ENCODE peak calls at places on chromosomes 7 and 10, in eight cellular contexts. Q, S, T, B, L, F, X and I are unnamed samples.

GRCh38 chr10:78247821-78248220 is 214.2 kb downstream of the RPS24 start:
- DNase-seq in F (peak), X (no peak), Q (no peak), T (no peak), L (no peak), S (no peak), B (no peak), I (no peak)

GRCh38 chr10:57338823-57339558 is 928.7 kb downstream of the IPMK start:
- DNase-seq in L (no peak), Q (no peak), B (no peak), T (no peak), X (peak), S (peak), F (no peak), I (no peak)

GRCh38 chr10:3167611-3168330 is 4.8 kb downstream of the PITRM1 start:
- DNase-seq in L (no peak), T (no peak), B (no peak), Q (no peak), X (no peak), F (no peak), S (no peak), I (no peak)

GRCh38 chr7:128865996-128866877 is 3.6 kb downstream of the ATP6V1F start:
- DNase-seq in Q (no peak), T (no peak), L (no peak), B (no peak), F (no peak), X (no peak), S (no peak), I (no peak)

GRCh38 chr10:101008823-101009423 is 9.3 kb downstream of the LZTS2 start:
- DNase-seq in S (no peak), L (peak), T (no peak), X (no peak), Q (no peak), B (no peak), F (no peak), I (peak)

GRCh38 chr7:92246363-92247101 is 758 bp downstream of the ANKIB1 start:
- DNase-seq in Q (peak), S (peak), X (peak), F (no peak), L (peak), B (peak), T (no peak), I (peak)

GRCh38 chr10:36023939-36024338 is 381.8 kb upstream of the FZD8 start:
- DNase-seq in T (peak), X (peak), L (no peak), Q (no peak), B (no peak), S (peak), F (no peak), I (no peak)

GRCh38 chr10:5476918-5477525 is 22.3 kb downstream of the CALML5 start:
- DNase-seq in S (no peak), L (no peak), B (no peak), F (no peak), Q (no peak), T (no peak), X (no peak), I (no peak)

GRCh38 chr7:12861070-12861469 is 173.6 kb downstream of the ARL4A start:
- DNase-seq in S (no peak), T (no peak), L (no peak), F (no peak), B (no peak), Q (no peak), X (no peak), I (no peak)

GRCh38 chr7:5677538-5678294 is 103.7 kb downstream of the RNF216 start:
- DNase-seq in T (peak), B (peak), S (peak), F (peak), X (peak), Q (no peak), L (peak), I (peak)

GRCh38 chr10:94023909-94024308 is 30.2 kb downstream of the PLCE1 start:
- DNase-seq in F (no peak), B (no peak), T (no peak), Q (no peak), X (no peak), S (no peak), L (no peak), I (no peak)

GRCh38 chr10:31171402-31172120 is 139.9 kb upstream of the ZNF438 start:
- DNase-seq in L (no peak), T (no peak), B (no peak), F (no peak), S (no peak), X (peak), Q (no peak), I (no peak)

GRCh38 chr10:120598377-120598776 is 141.3 kb downstream of the PLPP4 start:
- DNase-seq in F (no peak), T (no peak), Q (no peak), B (no peak), S (no peak), X (no peak), L (no peak), I (no peak)

GRCh38 chr7:94511763-94512162 is 2.2 kb downstream of the CASD1 start:
- DNase-seq in B (no peak), Q (no peak), F (no peak), X (peak), S (no peak), L (no peak), T (no peak), I (no peak)

GRCh38 chr7:134140889-134141867 is 14.0 kb downstream of the LRGUK start:
- DNase-seq in S (peak), T (peak), X (peak), B (peak), Q (peak), L (peak), F (no peak), I (peak)

GRCh38 chr7:51635801-51636200 is 319.2 kb upstream of the COBL start:
- DNase-seq in X (no peak), Q (no peak), F (no peak), S (no peak), T (no peak), B (no peak), L (no peak), I (no peak)

GRCh38 chr10:111392159-111392558 is 315.3 kb downstream of the ADRA2A start:
- DNase-seq in T (no peak), L (no peak), Q (no peak), X (peak), B (no peak), S (peak), F (no peak), I (no peak)

GRCh38 chr7:116672596-116673503 is 854 bp downstream of the MET start:
- DNase-seq in B (no peak), L (no peak), X (peak), T (no peak), F (no peak), Q (no peak), S (peak), I (peak)

GRCh38 chr7:50307368-50308012 is 3.0 kb downstream of the IKZF1 start:
- DNase-seq in B (peak), F (no peak), X (no peak), S (no peak), Q (peak), L (no peak), T (no peak), I (no peak)

GRCh38 chr10:132681858-132682755 is 103.8 kb downstream of the NKX6-2 start:
- DNase-seq in S (no peak), L (no peak), Q (no peak), B (no peak), T (no peak), F (no peak), X (no peak), I (no peak)

GRCh38 chr10:133159611-133159949 is 439 bp upstream of the KNDC1 start:
- DNase-seq in Q (no peak), S (no peak), L (no peak), T (no peak), B (no peak), F (no peak), X (no peak), I (no peak)

GRCh38 chr10:90920986-90921643 is at the start of gene ANKRD1:
- DNase-seq in S (peak), B (no peak), F (no peak), X (peak), L (no peak), Q (no peak), T (peak), I (no peak)

GRCh38 chr10:118958984-118959916 is 70.3 kb upstream of the NANOS1 start:
- DNase-seq in T (no peak), Q (no peak), S (peak), F (peak), X (peak), L (peak), B (no peak), I (no peak)

GRCh38 chr7:144484445-144484844 is 81.0 kb upstream of the NOBOX start:
- DNase-seq in Q (no peak), S (no peak), F (no peak), X (no peak), B (no peak), L (no peak), T (no peak), I (no peak)

GRCh38 chr7:102152672-102153585 is 133.7 kb upstream of the SH2B2 start:
- DNase-seq in S (peak), B (no peak), L (no peak), T (no peak), F (no peak), X (no peak), Q (no peak), I (no peak)

GRCh38 chr7:123725586-123726171 is 23.1 kb downstream of the WASL start:
- DNase-seq in X (no peak), Q (no peak), T (no peak), F (no peak), B (no peak), S (no peak), L (no peak), I (no peak)

GRCh38 chr10:17023386-17024298 is 106.0 kb downstream of the CUBN start:
- DNase-seq in B (no peak), T (peak), F (peak), S (peak), X (peak), Q (peak), L (no peak), I (no peak)

GRCh38 chr7:24113506-24113905 is 170.5 kb upstream of the NPY start:
- DNase-seq in X (no peak), S (no peak), F (no peak), B (no peak), T (no peak), Q (no peak), L (no peak), I (no peak)

GRCh38 chr10:95517536-95518454 is 43.4 kb downstream of the SORBS1 start:
- DNase-seq in B (no peak), T (no peak), L (no peak), F (no peak), Q (no peak), X (peak), S (peak), I (peak)

GRCh38 chr7:96236198-96237039 is 85.5 kb downstream of the SLC25A13 start:
- DNase-seq in Q (no peak), T (peak), L (no peak), B (no peak), X (peak), S (peak), F (no peak), I (no peak)

GRCh38 chr7:100640438-100641410 is 628 bp downstream of the TFR2 start:
- DNase-seq in X (no peak), L (no peak), S (no peak), T (no peak), B (no peak), F (no peak), Q (no peak), I (no peak)

GRCh38 chr7:46545790-46546189 is 624.7 kb upstream of the IGFBP3 start:
- DNase-seq in F (no peak), L (no peak), B (no peak), T (peak), Q (no peak), X (peak), S (peak), I (no peak)

GRCh38 chr10:52347327-52347667 is 33.2 kb downstream of the DKK1 start:
- DNase-seq in L (no peak), Q (no peak), T (no peak), B (no peak), S (no peak), F (no peak), X (no peak), I (no peak)

GRCh38 chr10:94299417-94299816 is 63.3 kb downstream of the NOC3L start:
- DNase-seq in F (peak), X (peak), Q (no peak), T (no peak), L (no peak), S (peak), B (no peak), I (no peak)

GRCh38 chr7:99211241-99211602 is 3.3 kb upstream of the KPNA7 start:
- DNase-seq in Q (no peak), B (no peak), F (no peak), T (no peak), X (no peak), S (no peak), L (no peak), I (no peak)

GRCh38 chr7:47314728-47315601 is 266.9 kb downstream of the TNS3 start:
- DNase-seq in F (no peak), T (peak), Q (no peak), X (peak), L (peak), B (no peak), S (no peak), I (no peak)

GRCh38 chr7:130409722-130410072 is 29.4 kb downstream of the CPA1 start:
- DNase-seq in T (no peak), Q (no peak), S (no peak), F (no peak), L (no peak), X (peak), B (no peak), I (no peak)

GRCh38 chr10:69352569-69353264 is 64.0 kb downstream of the TACR2 start:
- DNase-seq in B (no peak), Q (no peak), L (no peak), T (peak), X (peak), F (no peak), S (peak), I (no peak)

GRCh38 chr7:105920766-105921165 is 42.3 kb upstream of the CDHR3 start:
- DNase-seq in F (no peak), B (no peak), S (no peak), X (peak), Q (no peak), T (no peak), L (no peak), I (no peak)